ENCODE peak calls at places on chromosomes 1 and 21, in seven cellular contexts. B, J, Q, I, X, Y and O are unnamed samples.

GRCh38 chr21:32748529-32748928 is 20.7 kb upstream of the SYNJ1 start:
- DNase-seq in J (no peak), Q (no peak), B (no peak), X (no peak), I (no peak), Y (no peak), O (no peak)

GRCh38 chr1:37630426-37631038 is 4.2 kb downstream of the RSPO1 start:
- DNase-seq in I (no peak), X (no peak), Q (no peak), Y (no peak), J (no peak), B (no peak), O (no peak)

GRCh38 chr1:187413770-187414169 is 585.0 kb downstream of the PLA2G4A start:
- DNase-seq in Y (no peak), X (no peak), I (no peak), J (no peak), Q (no peak), B (no peak), O (no peak)

GRCh38 chr1:55640708-55641473 is 425.7 kb upstream of the USP24 start:
- DNase-seq in B (peak; percentile 49), I (no peak), X (no peak), Y (peak; percentile 15), J (peak; percentile 70), Q (peak; percentile 53), O (peak; percentile 24)

GRCh38 chr1:68217060-68217554 is 15.2 kb downstream of the WLS start:
- DNase-seq in Q (no peak), X (no peak), I (no peak), Y (no peak), J (no peak), B (no peak), O (no peak)

GRCh38 chr21:35648512-35648911 is 411.8 kb downstream of the SETD4 start:
- DNase-seq in B (peak; percentile 12), I (no peak), Y (no peak), X (no peak), Q (no peak), J (no peak), O (no peak)

GRCh38 chr1:110205591-110206155 is 4.4 kb upstream of the KCNC4 start:
- DNase-seq in Y (no peak), J (no peak), B (no peak), X (no peak), Q (no peak), I (no peak), O (no peak)

GRCh38 chr1:119873166-119874025 is 22.9 kb downstream of the ADAM30 start:
- DNase-seq in J (peak; percentile 76), Y (no peak), Q (no peak), X (no peak), B (no peak), I (no peak), O (no peak)

GRCh38 chr1:200641175-200641489 is 20.6 kb upstream of the KIF14 start:
- DNase-seq in J (no peak), X (no peak), Q (no peak), B (no peak), I (no peak), Y (no peak), O (no peak)

GRCh38 chr1:74857676-74858075 is 124.7 kb downstream of the TYW3 start:
- DNase-seq in J (no peak), X (no peak), Q (no peak), B (no peak), I (no peak), Y (no peak), O (no peak)